ENCODE peak calls at places on chromosomes 2 and 18, in eight cellular contexts. Y, H, F, A, P, K, I and D are unnamed samples.
A peak's percentile ranks its signal among the peaks of the same experiment; 100 is the strongest.

GRCh38 chr2:45533771-45534170 is 77.3 kb downstream of the SRBD1 start:
- DNase-seq in Y (no peak), P (no peak), K (no peak), A (no peak), H (no peak), I (no peak), F (no peak), D (no peak)

GRCh38 chr2:232330068-232330999 is 48.2 kb upstream of the ALPP start:
- DNase-seq in F (no peak), H (no peak), A (peak; percentile 46), I (no peak), P (no peak), Y (no peak), K (no peak), D (no peak)

GRCh38 chr2:85437488-85438290 is 19.2 kb downstream of the SH2D6 start:
- DNase-seq in Y (peak; percentile 97), H (peak; percentile 88), I (peak; percentile 93), F (peak; percentile 86), P (no peak), A (peak; percentile 96), K (peak; percentile 97), D (peak; percentile 91)

GRCh38 chr2:241223211-241224067 is 35.0 kb downstream of the ANO7 start:
- DNase-seq in F (no peak), I (no peak), K (no peak), Y (no peak), A (no peak), H (no peak), P (no peak), D (no peak)

GRCh38 chr18:57004366-57005121 is 142.3 kb upstream of the BOD1L2 start:
- DNase-seq in F (no peak), K (no peak), H (no peak), P (peak; percentile 63), I (no peak), A (no peak), Y (no peak), D (no peak)

GRCh38 chr2:42756150-42756549 is 7.8 kb downstream of the OXER1 start:
- DNase-seq in P (no peak), H (no peak), F (no peak), Y (no peak), I (no peak), K (peak; percentile 52), A (no peak), D (no peak)

GRCh38 chr2:215707608-215708007 is 271.7 kb upstream of the FN1 start:
- DNase-seq in I (no peak), P (no peak), H (no peak), F (no peak), K (no peak), A (no peak), Y (no peak), D (no peak)

GRCh38 chr2:186486651-186487647 is 889 bp downstream of the ZC3H15 start:
- DNase-seq in I (no peak), K (no peak), A (no peak), P (no peak), Y (no peak), H (no peak), F (no peak), D (no peak)

GRCh38 chr2:205347899-205348298 is 334.4 kb upstream of the NRP2 start:
- DNase-seq in Y (no peak), F (no peak), I (no peak), H (no peak), A (no peak), K (no peak), P (no peak), D (no peak)

GRCh38 chr2:28662044-28662443 is 89.6 kb upstream of the PPP1CB start:
- DNase-seq in H (peak; percentile 86), K (no peak), I (peak; percentile 77), P (no peak), A (no peak), Y (no peak), F (no peak), D (no peak)

GRCh38 chr2:28663359-28663758 is 88.3 kb upstream of the PPP1CB start:
- DNase-seq in A (peak; percentile 57), K (no peak), I (no peak), F (no peak), Y (no peak), H (no peak), P (no peak), D (no peak)

GRCh38 chr2:28659127-28659526 is 92.5 kb upstream of the PPP1CB start:
- DNase-seq in P (no peak), F (no peak), Y (no peak), I (no peak), H (no peak), A (no peak), K (no peak), D (no peak)

GRCh38 chr2:28662468-28663095 is 89.0 kb upstream of the PPP1CB start:
- DNase-seq in I (peak; percentile 53), Y (no peak), F (no peak), P (no peak), H (peak; percentile 78), K (no peak), A (peak; percentile 81), D (no peak)

GRCh38 chr2:28661589-28662001 is 90.0 kb upstream of the PPP1CB start:
- DNase-seq in H (peak; percentile 75), P (no peak), Y (no peak), F (no peak), A (peak; percentile 95), I (peak; percentile 80), K (peak; percentile 63), D (no peak)
- TF ChIP-seq EP300 in H (peak; percentile 89), P (no peak), Y (peak; percentile 93), F (no peak), A (peak; percentile 72), I (peak; percentile 76), K (peak; percentile 61), D (peak; percentile 96)

GRCh38 chr18:49566217-49566616 is 4.4 kb downstream of the LIPG start:
- DNase-seq in F (no peak), H (no peak), I (no peak), A (no peak), K (no peak), Y (no peak), P (no peak), D (no peak)

GRCh38 chr18:49565656-49566055 is 3.8 kb downstream of the LIPG start:
- DNase-seq in I (peak; percentile 82), K (peak; percentile 65), Y (no peak), H (peak; percentile 21), P (no peak), A (no peak), F (no peak), D (no peak)

GRCh38 chr18:49564435-49564834 is 2.6 kb downstream of the LIPG start:
- DNase-seq in Y (no peak), I (no peak), P (no peak), A (no peak), K (no peak), H (no peak), F (no peak), D (no peak)

GRCh38 chr18:49563701-49564100 is 1.8 kb downstream of the LIPG start:
- DNase-seq in K (no peak), H (no peak), F (no peak), I (no peak), Y (no peak), A (no peak), P (no peak), D (no peak)

DNA sequence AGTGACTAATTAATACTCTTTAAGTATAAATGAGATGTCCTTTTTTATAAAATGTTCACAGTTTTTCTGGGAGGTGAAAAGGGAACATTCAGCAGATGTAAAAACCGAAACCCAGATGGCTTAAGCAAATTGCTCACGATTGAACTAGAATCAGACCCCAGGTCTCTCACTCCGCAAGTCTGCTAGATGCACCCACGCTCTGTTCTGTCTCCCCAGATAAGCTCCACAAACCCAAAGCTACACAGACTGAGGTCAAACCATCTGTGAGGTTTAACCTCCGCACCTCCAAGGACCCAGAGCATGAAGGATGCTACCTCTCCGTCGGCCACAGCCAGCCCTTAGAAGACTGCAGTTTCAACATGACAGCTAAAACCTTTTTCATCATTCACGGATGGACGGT is 3.2 kb downstream of the LIPG start:
- DNase-seq in A (no peak), F (peak; percentile 9), H (no peak), P (no peak), K (no peak), Y (no peak), I (no peak), D (no peak)
- TF ChIP-seq POLR2AphosphoS5 in A (no peak), F (no peak), H (no peak), P (no peak), K (no peak), Y (no peak), I (no peak), D (no peak)

DNA sequence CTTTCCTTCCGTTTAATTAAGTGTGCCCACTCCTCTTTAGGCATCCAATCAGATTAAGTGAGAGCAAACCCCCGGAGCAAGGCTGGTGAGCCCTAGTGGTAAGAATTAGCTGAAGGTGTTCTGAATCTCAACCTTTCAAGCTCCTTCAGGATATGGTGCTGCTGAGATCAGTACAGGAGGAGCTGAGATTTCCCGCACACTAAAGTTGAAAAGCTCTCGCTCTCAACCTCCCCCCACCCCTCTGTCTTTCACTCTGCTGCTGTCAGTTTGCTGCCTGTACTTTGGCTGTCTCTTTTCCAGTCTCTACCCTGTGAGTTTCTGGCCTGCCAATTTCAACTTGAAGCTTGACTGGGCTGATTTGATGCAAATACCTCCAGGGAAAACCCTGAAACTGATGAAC is 15.7 kb downstream of the ZEB2 start:
- DNase-seq in I (no peak), H (no peak), Y (no peak), A (no peak), F (no peak), P (no peak), K (no peak), D (no peak)
- TF ChIP-seq CTCF in I (no peak), H (no peak), Y (no peak), A (no peak), F (no peak), P (no peak), K (no peak), D (no peak)

GRCh38 chr2:158512323-158512722 is 55.6 kb downstream of the PKP4 start:
- DNase-seq in Y (no peak), A (no peak), H (no peak), K (no peak), P (no peak), F (no peak), I (no peak), D (no peak)
- TF ChIP-seq EP300 in Y (no peak), A (no peak), H (no peak), K (no peak), P (no peak), F (no peak), I (no peak), D (no peak)

DNA sequence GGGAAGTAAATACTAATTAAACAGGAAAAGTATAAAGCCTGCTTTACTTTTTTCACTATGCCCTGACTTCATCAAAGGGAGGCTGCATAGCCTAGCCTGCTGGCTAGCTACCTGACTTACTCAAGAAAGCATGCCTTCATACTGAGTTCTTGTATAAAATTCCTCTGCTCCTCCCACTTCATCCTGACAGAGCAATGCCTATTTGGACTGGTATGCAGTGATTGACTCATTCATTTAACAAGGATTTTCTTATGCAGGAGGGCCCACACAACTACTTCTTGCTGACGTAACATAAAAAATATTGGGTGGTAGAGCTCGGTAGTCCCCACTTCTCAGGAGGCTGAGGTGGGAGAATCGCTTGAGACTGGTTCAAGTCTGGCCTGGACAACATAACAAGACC is 70.5 kb downstream of the PRPF40A start:
- DNase-seq in I (no peak), A (no peak), P (no peak), H (no peak), K (no peak), Y (no peak), F (no peak), D (no peak)
- TF ChIP-seq POLR2AphosphoS5 in I (no peak), A (no peak), P (no peak), H (no peak), K (no peak), Y (peak; percentile 30), F (no peak), D (no peak)

GRCh38 chr2:201118121-201118956 is 2.4 kb downstream of the CFLAR start:
- DNase-seq in F (peak; percentile 64), Y (peak; percentile 98), I (peak; percentile 84), H (peak; percentile 92), K (peak; percentile 49), P (no peak), A (peak; percentile 93), D (peak; percentile 96)
- TF ChIP-seq CTCF in F (peak; percentile 89), Y (peak; percentile 42), I (peak; percentile 34), H (peak; percentile 34), K (peak; percentile 53), P (peak; percentile 65), A (peak; percentile 53), D (peak; percentile 40)